ENCODE peak calls at places on chromosomes 6 and 20, in nine cellular contexts. O, Q, B, K, L, J, E, S and V are unnamed samples.

GRCh38 chr6:17226766-17227338 is 54.3 kb upstream of the RBM24 start:
- DNase-seq in O (no peak), Q (no peak), B (no peak), K (no peak), L (no peak), J (no peak), E (no peak), S (peak; percentile 13), V (no peak)

GRCh38 chr6:42962502-42963178 is 2.1 kb downstream of the GNMT start:
- DNase-seq in O (no peak), Q (no peak), B (no peak), K (no peak), L (no peak), J (no peak), E (no peak), S (no peak), V (no peak)

GRCh38 chr6:34667481-34668238 is 28.9 kb downstream of the ILRUN start:
- DNase-seq in O (no peak), Q (no peak), B (no peak), K (no peak), L (no peak), J (no peak), E (no peak), S (no peak), V (no peak)

GRCh38 chr20:49610701-49611538 is 43.0 kb upstream of the PTGIS start:
- DNase-seq in O (peak; percentile 75), Q (peak; percentile 64), B (peak; percentile 88), K (peak; percentile 89), L (peak; percentile 69), J (peak; percentile 88), E (peak; percentile 91), S (peak; percentile 88), V (peak; percentile 84)

GRCh38 chr20:6644818-6645620 is 122.5 kb upstream of the BMP2 start:
- DNase-seq in O (no peak), Q (no peak), B (no peak), K (no peak), L (no peak), J (no peak), E (no peak), S (no peak), V (no peak)

GRCh38 chr20:14335122-14335521 is 2.3 kb downstream of the FLRT3 start:
- DNase-seq in O (no peak), Q (no peak), B (no peak), K (no peak), L (no peak), J (no peak), E (no peak), S (no peak), V (no peak)

GRCh38 chr6:156471000-156471399 is 306.2 kb upstream of the ARID1B start:
- DNase-seq in O (no peak), Q (no peak), B (no peak), K (no peak), L (no peak), J (no peak), E (no peak), S (no peak), V (no peak)

GRCh38 chr6:69390125-69390524 is 406.7 kb downstream of the LMBRD1 start:
- DNase-seq in O (no peak), Q (no peak), B (no peak), K (no peak), L (no peak), J (no peak), E (no peak), S (no peak), V (no peak)

GRCh38 chr6:37517411-37517812 is 17.7 kb upstream of the CCDC167 start:
- DNase-seq in O (peak; percentile 77), Q (no peak), B (no peak), K (peak; percentile 63), L (no peak), J (no peak), E (no peak), S (no peak), V (no peak)

GRCh38 chr20:44422083-44422482 is 53.6 kb upstream of the TTPAL start:
- DNase-seq in O (no peak), Q (no peak), B (no peak), K (no peak), L (no peak), J (no peak), E (no peak), S (no peak), V (no peak)

GRCh38 chr6:96545882-96546281 is 17.0 kb upstream of the FHL5 start:
- DNase-seq in O (no peak), Q (no peak), B (no peak), K (no peak), L (no peak), J (no peak), E (no peak), S (no peak), V (no peak)

GRCh38 chr20:24718696-24719095 is 230.4 kb upstream of the CST7 start:
- DNase-seq in O (no peak), Q (no peak), B (no peak), K (no peak), L (no peak), J (no peak), E (no peak), S (no peak), V (no peak)

GRCh38 chr20:329851-330232 is 4.5 kb downstream of the SOX12 start:
- DNase-seq in O (no peak), Q (no peak), B (no peak), K (no peak), L (no peak), J (peak; percentile 41), E (no peak), S (no peak), V (no peak)

GRCh38 chr20:23857954-23858565 is 21.5 kb downstream of the CST5 start:
- DNase-seq in O (no peak), Q (no peak), B (no peak), K (no peak), L (no peak), J (no peak), E (no peak), S (no peak), V (no peak)

GRCh38 chr6:44001318-44001868 is 125.9 kb downstream of the MRPL14 start:
- DNase-seq in O (no peak), Q (no peak), B (peak; percentile 75), K (no peak), L (no peak), J (peak; percentile 91), E (no peak), S (peak; percentile 44), V (no peak)

GRCh38 chr20:36591854-36592641 is 13.5 kb upstream of the RAB5IF start:
- DNase-seq in O (peak; percentile 36), Q (peak; percentile 34), B (peak; percentile 48), K (peak; percentile 56), L (no peak), J (no peak), E (no peak), S (peak; percentile 68), V (no peak)

GRCh38 chr6:112827793-112828192 is 480.7 kb downstream of the RFPL4B start:
- DNase-seq in O (no peak), Q (no peak), B (no peak), K (no peak), L (no peak), J (no peak), E (no peak), S (peak; percentile 24), V (no peak)

GRCh38 chr6:90955246-90955645 is 368.4 kb upstream of the MAP3K7 start:
- DNase-seq in O (no peak), Q (no peak), B (no peak), K (no peak), L (no peak), J (no peak), E (no peak), S (no peak), V (no peak)

GRCh38 chr6:121965739-121966138 is 433.7 kb upstream of the HSF2 start:
- DNase-seq in O (no peak), Q (no peak), B (no peak), K (no peak), L (no peak), J (no peak), E (no peak), S (peak; percentile 43), V (no peak)

GRCh38 chr20:42161228-42161829 is 543.2 kb upstream of the CHD6 start:
- DNase-seq in O (no peak), Q (no peak), B (no peak), K (no peak), L (no peak), J (no peak), E (no peak), S (no peak), V (no peak)

GRCh38 chr6:127022297-127022696 is 96.2 kb upstream of the RSPO3 start:
- DNase-seq in O (no peak), Q (no peak), B (peak; percentile 29), K (no peak), L (no peak), J (no peak), E (no peak), S (peak; percentile 51), V (peak; percentile 59)

GRCh38 chr6:23244300-23244699 is 674.9 kb downstream of the HDGFL1 start:
- DNase-seq in O (no peak), Q (no peak), B (no peak), K (no peak), L (no peak), J (no peak), E (no peak), S (no peak), V (no peak)

GRCh38 chr20:57698191-57698866 is 11.5 kb downstream of the PMEPA1 start:
- DNase-seq in O (peak; percentile 8), Q (no peak), B (no peak), K (peak; percentile 55), L (peak; percentile 37), J (peak; percentile 66), E (no peak), S (peak; percentile 95), V (no peak)

GRCh38 chr6:87884203-87884602 is 163.4 kb upstream of the SPACA1 start:
- DNase-seq in O (no peak), Q (no peak), B (no peak), K (no peak), L (no peak), J (no peak), E (no peak), S (no peak), V (no peak)

GRCh38 chr6:2630891-2631458 is 119.7 kb downstream of the MYLK4 start:
- DNase-seq in O (no peak), Q (no peak), B (no peak), K (no peak), L (no peak), J (no peak), E (no peak), S (no peak), V (no peak)